ENCODE peak calls at places on chromosomes 12 and 14, in four cellular contexts. One of them, this sample, is unnamed.

GRCh38 chr14:63924375-63924774 is 71.6 kb downstream of the SYNE2 start:
- DNase-seq in HL-60: no peak
- DNase-seq in esophagus squamous epithelium: no peak
- DNase-seq in psoas muscle: no peak
- DNase-seq in this sample: no peak

GRCh38 chr12:2163172-2163927 is 110.6 kb downstream of the CACNA1C start:
- DNase-seq in HL-60: no peak
- DNase-seq in esophagus squamous epithelium: no peak
- DNase-seq in psoas muscle: peak; percentile 91
- DNase-seq in this sample: peak; percentile 94

GRCh38 chr12:113766880-113767878 is 198.9 kb downstream of the RBM19 start:
- DNase-seq in HL-60: no peak
- DNase-seq in esophagus squamous epithelium: no peak
- DNase-seq in psoas muscle: no peak
- DNase-seq in this sample: no peak

GRCh38 chr14:92974541-92975345 is 51.8 kb downstream of the CHGA start:
- DNase-seq in HL-60: no peak
- DNase-seq in esophagus squamous epithelium: no peak
- DNase-seq in psoas muscle: peak; percentile 4
- DNase-seq in this sample: peak; percentile 42

GRCh38 chr12:45268672-45269406 is 52.9 kb downstream of the ANO6 start:
- DNase-seq in HL-60: no peak
- DNase-seq in esophagus squamous epithelium: no peak
- DNase-seq in psoas muscle: peak; percentile 80
- DNase-seq in this sample: peak; percentile 90

GRCh38 chr12:42129595-42130204 is 15.0 kb downstream of the GXYLT1 start:
- DNase-seq in HL-60: no peak
- DNase-seq in esophagus squamous epithelium: no peak
- DNase-seq in psoas muscle: no peak
- DNase-seq in this sample: no peak

GRCh38 chr12:8120072-8120713 is 3.2 kb upstream of the CLEC4A start:
- DNase-seq in HL-60: no peak
- DNase-seq in esophagus squamous epithelium: no peak
- DNase-seq in psoas muscle: no peak
- DNase-seq in this sample: no peak

GRCh38 chr14:91396959-91397815 is 20.4 kb downstream of the CCDC88C start:
- DNase-seq in HL-60: peak; percentile 58
- DNase-seq in esophagus squamous epithelium: no peak
- DNase-seq in psoas muscle: no peak
- DNase-seq in this sample: no peak

GRCh38 chr14:97401714-97402113 is 604.5 kb downstream of the VRK1 start:
- DNase-seq in HL-60: no peak
- DNase-seq in esophagus squamous epithelium: no peak
- DNase-seq in psoas muscle: no peak
- DNase-seq in this sample: no peak

GRCh38 chr12:63909746-63910145 is 65.2 kb downstream of the SRGAP1 start:
- DNase-seq in HL-60: no peak
- DNase-seq in esophagus squamous epithelium: no peak
- DNase-seq in psoas muscle: no peak
- DNase-seq in this sample: no peak

GRCh38 chr14:41087056-41087455 is 519.6 kb upstream of the LRFN5 start:
- DNase-seq in HL-60: no peak
- DNase-seq in esophagus squamous epithelium: no peak
- DNase-seq in psoas muscle: no peak
- DNase-seq in this sample: no peak

GRCh38 chr12:63307849-63308248 is 156.8 kb upstream of the AVPR1A start:
- DNase-seq in HL-60: no peak
- DNase-seq in esophagus squamous epithelium: no peak
- DNase-seq in psoas muscle: no peak
- DNase-seq in this sample: no peak

GRCh38 chr12:42299392-42300308 is 26.2 kb downstream of the ZCRB1 start:
- DNase-seq in HL-60: no peak
- DNase-seq in esophagus squamous epithelium: no peak
- DNase-seq in psoas muscle: no peak
- DNase-seq in this sample: no peak

GRCh38 chr12:9667403-9667802 is 2.1 kb upstream of the CLEC2D start:
- DNase-seq in HL-60: no peak
- DNase-seq in esophagus squamous epithelium: no peak
- DNase-seq in psoas muscle: no peak
- DNase-seq in this sample: no peak

GRCh38 chr12:89016970-89017778 is 335.1 kb downstream of the DUSP6 start:
- DNase-seq in HL-60: no peak
- DNase-seq in esophagus squamous epithelium: no peak
- DNase-seq in psoas muscle: no peak
- DNase-seq in this sample: peak; percentile 34

GRCh38 chr12:32446306-32447119 is 47.2 kb downstream of the FGD4 start:
- DNase-seq in HL-60: no peak
- DNase-seq in esophagus squamous epithelium: no peak
- DNase-seq in psoas muscle: no peak
- DNase-seq in this sample: no peak

GRCh38 chr12:54571166-54571856 is 17.1 kb downstream of the PPP1R1A start:
- DNase-seq in HL-60: no peak
- DNase-seq in esophagus squamous epithelium: no peak
- DNase-seq in psoas muscle: no peak
- DNase-seq in this sample: no peak

GRCh38 chr12:57693659-57694458 is at the start of gene OS9:
- DNase-seq in HL-60: peak; percentile 99
- DNase-seq in esophagus squamous epithelium: peak; percentile 92
- DNase-seq in psoas muscle: peak; percentile 95
- DNase-seq in this sample: peak; percentile 95
- H3K27ac ChIP-seq in HL-60: peak within 1 kb of the TSS; percentile 82
- H3K27ac ChIP-seq in esophagus squamous epithelium: peak within 1 kb of the TSS; percentile 87
- H3K27ac ChIP-seq in psoas muscle: peak within 1 kb of the TSS; percentile 88
- H3K27ac ChIP-seq in this sample: peak within 1 kb of the TSS; percentile 83

DNA sequence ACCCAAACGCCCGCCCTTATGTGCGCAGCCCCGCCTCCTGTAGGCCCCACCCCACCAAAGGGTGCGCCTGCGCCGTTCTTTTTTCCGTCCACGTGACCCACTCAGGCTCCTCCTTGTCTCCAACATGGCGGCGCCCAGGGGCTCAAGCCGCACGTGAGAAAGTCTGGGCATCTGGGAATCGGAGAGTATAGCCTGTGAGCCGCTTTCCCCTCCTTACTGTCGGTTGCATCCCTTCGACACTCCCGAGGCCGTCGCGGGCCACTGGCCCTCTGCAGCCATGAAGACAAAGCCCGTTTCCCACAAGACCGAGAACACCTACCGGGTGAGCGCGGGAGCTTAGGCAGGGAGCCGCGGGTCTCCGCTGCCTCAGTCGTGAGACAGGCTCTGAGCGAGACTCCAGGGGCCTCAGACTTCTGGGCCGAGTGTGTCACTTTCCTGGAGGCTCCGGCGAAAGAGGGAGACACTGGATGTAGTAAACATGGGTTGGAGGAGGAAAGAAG is at the start of gene UTP20:
- DNase-seq in HL-60: peak; percentile 78
- DNase-seq in esophagus squamous epithelium: peak; percentile 62
- DNase-seq in psoas muscle: peak; percentile 96
- DNase-seq in this sample: peak; percentile 92
- H3K27ac ChIP-seq in HL-60: peak within 1 kb of the TSS; percentile 53
- H3K27ac ChIP-seq in esophagus squamous epithelium: no peak within 1 kb of the TSS
- H3K27ac ChIP-seq in psoas muscle: peak within 1 kb of the TSS; percentile 68
- H3K27ac ChIP-seq in this sample: no peak within 1 kb of the TSS

DNA sequence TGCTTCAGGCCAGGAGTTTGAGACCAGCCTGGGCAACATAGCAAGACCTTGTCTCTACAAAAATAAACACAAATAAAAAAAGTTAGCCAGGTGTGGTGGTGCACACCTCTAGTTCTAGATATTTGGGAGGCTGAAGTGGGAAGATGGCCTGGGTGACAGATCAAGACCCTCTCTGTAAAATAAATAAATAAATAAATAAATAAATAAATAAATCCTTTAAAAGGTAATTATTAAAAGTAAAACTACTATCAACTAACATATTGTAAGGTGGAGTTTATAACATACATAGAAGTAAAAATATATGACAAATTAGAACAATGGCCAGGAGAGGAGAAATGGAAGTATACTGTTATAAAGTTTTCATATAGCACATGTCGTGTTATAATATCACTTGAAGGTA is 33.3 kb upstream of the CLMN start:
- DNase-seq in HL-60: no peak
- DNase-seq in esophagus squamous epithelium: no peak
- DNase-seq in psoas muscle: no peak
- DNase-seq in this sample: no peak
- H3K27ac ChIP-seq in HL-60: no peak overlapping the region
- H3K27ac ChIP-seq in esophagus squamous epithelium: no peak overlapping the region
- H3K27ac ChIP-seq in psoas muscle: no peak overlapping the region
- H3K27ac ChIP-seq in this sample: no peak overlapping the region

DNA sequence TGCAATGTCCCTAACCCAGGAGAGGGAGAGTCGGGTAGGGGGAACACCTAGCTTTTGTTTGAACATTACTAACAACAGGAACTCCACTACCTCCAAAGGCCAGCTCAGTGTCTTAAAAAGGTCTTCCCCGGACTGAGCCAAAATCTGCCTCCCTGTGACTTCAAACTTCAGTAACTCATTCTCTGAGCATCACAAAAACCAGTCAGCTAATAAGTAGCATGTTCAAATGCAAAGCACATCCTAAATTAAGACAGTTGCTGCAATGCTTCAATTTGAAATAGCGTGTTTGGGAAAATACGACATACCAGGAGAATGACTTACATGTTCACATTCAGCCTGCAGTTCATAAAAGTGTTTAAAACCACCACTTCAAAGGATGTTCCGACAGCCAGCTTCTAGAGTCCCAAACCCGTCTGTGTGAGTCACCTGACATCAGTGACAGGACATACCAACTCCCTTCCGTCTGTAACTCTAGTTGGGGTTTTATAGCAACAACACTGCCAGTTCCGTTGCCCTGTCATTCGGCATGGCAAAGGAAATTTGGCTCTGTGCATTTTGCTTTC is 13.0 kb downstream of the ZFP36L1 start:
- DNase-seq in HL-60: no peak
- DNase-seq in esophagus squamous epithelium: no peak
- DNase-seq in psoas muscle: peak; percentile 57
- DNase-seq in this sample: no peak
- H3K27ac ChIP-seq in HL-60: no peak overlapping the region
- H3K27ac ChIP-seq in esophagus squamous epithelium: peak overlapping the region; percentile 92
- H3K27ac ChIP-seq in psoas muscle: peak overlapping the region; percentile 88
- H3K27ac ChIP-seq in this sample: peak overlapping the region; percentile 83

DNA sequence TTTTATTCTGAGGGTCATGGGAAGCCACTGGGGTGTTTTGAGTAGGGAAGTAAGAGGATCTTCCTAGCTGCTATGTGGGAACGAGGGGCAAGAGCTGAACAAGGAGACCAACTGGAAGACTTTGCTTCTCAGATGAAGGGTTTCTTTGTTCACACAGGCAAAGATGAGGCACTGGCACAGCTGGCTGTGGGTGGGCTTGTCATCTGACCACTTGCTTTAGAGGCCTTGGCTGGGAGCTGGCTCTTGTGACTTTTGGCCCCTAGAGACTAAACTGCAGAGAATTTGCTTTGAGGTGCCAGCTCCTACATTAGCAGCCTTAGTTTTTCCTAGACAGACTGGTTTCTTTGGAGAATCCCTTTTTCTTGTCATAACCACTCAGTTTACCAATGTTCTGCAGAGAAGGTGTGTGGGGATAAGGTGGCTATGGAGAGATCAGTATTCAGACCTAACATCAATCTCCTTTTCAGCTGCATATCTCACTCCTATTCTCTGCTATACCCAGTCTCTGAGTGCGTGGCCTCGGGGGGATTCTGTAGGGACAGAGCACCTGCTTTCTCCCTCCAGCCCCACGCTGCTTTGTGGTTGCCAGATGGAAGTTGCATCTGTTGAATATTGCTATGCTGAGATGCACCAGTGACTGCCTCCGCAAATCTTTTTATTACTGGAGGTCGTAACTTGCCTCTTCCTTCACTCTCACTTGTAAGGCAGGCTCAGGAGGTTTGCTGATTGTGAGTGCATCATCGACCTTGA is 12.7 kb downstream of the PPP2R5C start:
- DNase-seq in HL-60: no peak
- DNase-seq in esophagus squamous epithelium: no peak
- DNase-seq in psoas muscle: no peak
- DNase-seq in this sample: no peak
- H3K27ac ChIP-seq in HL-60: no peak overlapping the region
- H3K27ac ChIP-seq in esophagus squamous epithelium: no peak overlapping the region
- H3K27ac ChIP-seq in psoas muscle: no peak overlapping the region
- H3K27ac ChIP-seq in this sample: no peak overlapping the region

GRCh38 chr12:39618701-39619100 is 902 bp downstream of the ABCD2 start:
- DNase-seq in HL-60: no peak
- DNase-seq in esophagus squamous epithelium: no peak
- DNase-seq in psoas muscle: no peak
- DNase-seq in this sample: no peak

GRCh38 chr12:39619660-39620433 is at the start of gene ABCD2:
- DNase-seq in HL-60: peak; percentile 55
- DNase-seq in esophagus squamous epithelium: no peak
- DNase-seq in psoas muscle: peak; percentile 73
- DNase-seq in this sample: peak; percentile 82

GRCh38 chr12:39617887-39618286 is 1.7 kb downstream of the ABCD2 start:
- DNase-seq in HL-60: no peak
- DNase-seq in esophagus squamous epithelium: no peak
- DNase-seq in psoas muscle: no peak
- DNase-seq in this sample: no peak

GRCh38 chr12:39620664-39621658 is 1.4 kb upstream of the ABCD2 start:
- DNase-seq in HL-60: no peak
- DNase-seq in esophagus squamous epithelium: no peak
- DNase-seq in psoas muscle: no peak
- DNase-seq in this sample: peak; percentile 35

GRCh38 chr12:39619316-39619659 is 315 bp downstream of the ABCD2 start:
- DNase-seq in HL-60: no peak
- DNase-seq in esophagus squamous epithelium: no peak
- DNase-seq in psoas muscle: no peak
- DNase-seq in this sample: peak; percentile 38
- H3K27ac ChIP-seq in HL-60: no peak overlapping the region
- H3K27ac ChIP-seq in esophagus squamous epithelium: peak overlapping the region; percentile 80
- H3K27ac ChIP-seq in psoas muscle: peak overlapping the region; percentile 19
- H3K27ac ChIP-seq in this sample: peak overlapping the region; percentile 92